ENCODE peak calls at places on chromosomes 5 and 9, in four cellular contexts. Z is HCT116, P is K562, E is H1. C is an unnamed sample.

GRCh38 chr5:166436857-166437256 is 1854.6 kb upstream of the WWC1 start:
- DNase-seq in P (no peak), E (no peak), Z (no peak), C (no peak)

GRCh38 chr5:77957-78804 is 13.8 kb upstream of the PLEKHG4B start:
- DNase-seq in Z (peak; percentile 47), P (peak; percentile 46), E (no peak), C (peak; percentile 88)

GRCh38 chr5:102627311-102627710 is 127.8 kb upstream of the PAM start:
- DNase-seq in P (no peak), Z (no peak), E (no peak), C (no peak)

GRCh38 chr5:10406636-10407035 is 35.0 kb upstream of the ROPN1L start:
- DNase-seq in Z (no peak), E (no peak), P (no peak), C (no peak)

GRCh38 chr5:168417731-168418429 is 68.4 kb upstream of the RARS1 start:
- DNase-seq in E (no peak), P (no peak), Z (no peak), C (no peak)

GRCh38 chr5:30099634-30100033 is 1093.9 kb upstream of the CDH6 start:
- DNase-seq in P (no peak), Z (no peak), E (no peak), C (no peak)

GRCh38 chr9:87107072-87107471 is 159.8 kb upstream of the GAS1 start:
- DNase-seq in Z (no peak), E (peak; percentile 23), P (no peak), C (no peak)

GRCh38 chr5:98275980-98276379 is 497.5 kb upstream of the RGMB start:
- DNase-seq in Z (no peak), E (no peak), P (no peak), C (no peak)

GRCh38 chr9:123642291-123643278 is 286.6 kb downstream of the CRB2 start:
- DNase-seq in Z (no peak), P (peak; percentile 76), E (no peak), C (no peak)

GRCh38 chr9:97567894-97568202 is 65.3 kb downstream of the TSTD2 start:
- DNase-seq in Z (no peak), E (no peak), P (peak; percentile 69), C (no peak)

GRCh38 chr5:58133631-58134296 is 326.1 kb downstream of the PLK2 start:
- DNase-seq in Z (no peak), E (no peak), P (no peak), C (no peak)

GRCh38 chr5:109630109-109630508 is 59.6 kb upstream of the MAN2A1 start:
- DNase-seq in Z (no peak), P (no peak), E (no peak), C (no peak)

GRCh38 chr9:69157751-69158466 is 16.2 kb upstream of the TJP2 start:
- DNase-seq in P (no peak), E (no peak), Z (no peak), C (no peak)

GRCh38 chr9:78038620-78039300 is 7.1 kb upstream of the GNAQ start:
- DNase-seq in E (no peak), P (peak; percentile 35), Z (no peak), C (peak; percentile 23)

GRCh38 chr5:111551569-111552275 is 39.4 kb upstream of the STARD4 start:
- DNase-seq in E (no peak), Z (no peak), P (no peak), C (no peak)

GRCh38 chr5:15137414-15137813 is 265.8 kb upstream of the ANKH start:
- DNase-seq in E (no peak), Z (no peak), P (no peak), C (no peak)

GRCh38 chr9:32554107-32554506 is 1.7 kb upstream of the TOPORS start:
- DNase-seq in E (no peak), Z (no peak), P (peak; percentile 78), C (no peak)

GRCh38 chr9:28234899-28235277 is 661.6 kb upstream of the C9orf72 start:
- DNase-seq in P (no peak), E (peak; percentile 7), Z (no peak), C (peak; percentile 76)

DNA sequence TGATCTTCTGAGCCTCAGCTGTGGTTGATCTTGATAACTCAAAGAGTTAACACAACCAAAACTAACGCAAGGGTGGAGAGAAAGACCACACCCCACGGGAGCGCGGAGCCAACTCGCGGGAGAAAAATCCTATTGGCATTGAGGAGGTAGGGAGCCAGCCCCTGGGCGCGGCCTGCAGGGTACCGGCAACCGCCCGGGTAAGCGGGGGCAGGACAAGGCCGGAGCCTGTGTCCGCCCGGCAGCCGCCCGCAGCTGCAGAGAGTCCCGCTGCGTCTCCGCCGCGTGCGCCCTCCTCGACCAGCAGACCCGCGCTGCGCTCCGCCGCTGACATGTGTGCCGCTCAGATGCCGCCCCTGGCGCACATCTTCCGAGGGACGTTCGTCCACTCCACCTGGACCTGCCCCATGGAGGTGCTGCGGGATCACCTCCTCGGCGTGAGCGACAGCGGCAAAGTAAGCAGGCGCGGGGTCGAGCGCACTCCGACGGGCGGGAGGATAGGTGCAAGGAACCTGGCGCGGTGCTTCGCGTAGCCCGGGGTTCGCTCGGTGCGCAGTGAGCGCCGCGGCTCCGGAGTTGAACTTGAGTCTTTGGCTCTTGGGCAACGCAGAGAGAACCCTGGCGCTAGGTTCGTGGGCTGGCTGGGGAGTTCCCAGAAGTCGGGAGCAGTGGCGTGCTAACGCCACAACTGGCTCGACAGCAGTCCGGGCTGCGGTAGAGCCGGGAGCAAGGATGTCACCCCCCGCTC is at the start of gene GDA:
- DNase-seq in P (no peak), E (peak; percentile 25), Z (peak; percentile 68), C (no peak)
- TF ChIP-seq JUND in P (no peak), E (no peak), Z (no peak), C (no peak)

GRCh38 chr5:153900703-153901395 is 137.9 kb downstream of the FAM114A2 start:
- DNase-seq in Z (no peak), E (no peak), P (no peak), C (no peak)
- TF ChIP-seq JUND in Z (no peak), E (no peak), P (no peak), C (no peak)

GRCh38 chr5:84168841-84169240 is 215.8 kb downstream of the EDIL3 start:
- DNase-seq in Z (no peak), E (no peak), P (no peak), C (no peak)
- TF ChIP-seq JUND in Z (no peak), E (no peak), P (no peak), C (no peak)

DNA sequence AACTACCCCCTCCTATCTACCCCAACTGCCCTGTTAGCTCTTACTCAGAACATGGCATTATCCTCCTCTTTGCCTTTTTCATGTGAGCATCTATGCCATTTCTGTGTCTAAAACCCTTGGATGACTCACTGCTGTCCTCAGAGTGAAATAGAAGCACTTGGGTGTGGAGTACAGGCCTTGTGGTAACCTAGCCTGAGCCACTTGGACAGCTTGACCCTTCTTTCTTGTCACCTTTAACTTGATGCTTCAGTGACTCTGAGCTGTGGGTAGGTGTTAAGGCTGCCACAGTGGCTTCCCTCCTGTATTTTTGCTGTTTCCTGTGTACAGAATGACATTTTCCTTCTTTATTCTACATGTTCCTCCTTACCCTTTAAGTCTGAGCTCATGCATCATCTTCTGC is 391.4 kb downstream of the SH3GL2 start:
- DNase-seq in E (no peak), Z (no peak), P (no peak), C (no peak)
- TF ChIP-seq JUND in E (no peak), Z (no peak), P (no peak), C (no peak)

DNA sequence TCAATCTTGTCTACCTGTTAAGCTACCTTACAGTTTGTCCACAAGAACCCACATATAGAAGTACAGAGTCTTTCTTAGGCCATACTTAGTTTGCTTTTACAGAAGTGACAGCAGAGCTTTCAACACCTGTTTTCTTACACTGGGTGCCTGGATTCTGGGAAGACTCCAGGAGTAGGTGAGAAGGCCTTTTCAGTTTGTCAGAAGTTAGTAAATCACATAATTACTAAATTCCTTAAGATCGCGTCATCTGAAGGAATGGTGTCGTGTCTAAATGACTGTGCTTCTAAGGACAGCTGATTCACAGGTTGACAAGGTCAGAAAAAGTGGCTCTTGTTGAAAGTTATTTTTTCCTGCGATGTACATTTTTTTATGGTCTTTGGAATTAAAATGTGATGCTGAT is 97.0 kb upstream of the FAM120A start:
- DNase-seq in E (no peak), Z (peak; percentile 28), P (no peak), C (no peak)
- TF ChIP-seq JUND in E (no peak), Z (no peak), P (no peak), C (no peak)

GRCh38 chr5:19880430-19880829 is 107.6 kb downstream of the CDH18 start:
- DNase-seq in P (no peak), E (no peak), Z (no peak), C (no peak)

GRCh38 chr5:19885040-19885824 is 102.8 kb downstream of the CDH18 start:
- DNase-seq in E (no peak), Z (no peak), P (no peak), C (no peak)

GRCh38 chr5:19886123-19886921 is 101.7 kb downstream of the CDH18 start:
- DNase-seq in E (no peak), P (no peak), Z (no peak), C (no peak)

DNA sequence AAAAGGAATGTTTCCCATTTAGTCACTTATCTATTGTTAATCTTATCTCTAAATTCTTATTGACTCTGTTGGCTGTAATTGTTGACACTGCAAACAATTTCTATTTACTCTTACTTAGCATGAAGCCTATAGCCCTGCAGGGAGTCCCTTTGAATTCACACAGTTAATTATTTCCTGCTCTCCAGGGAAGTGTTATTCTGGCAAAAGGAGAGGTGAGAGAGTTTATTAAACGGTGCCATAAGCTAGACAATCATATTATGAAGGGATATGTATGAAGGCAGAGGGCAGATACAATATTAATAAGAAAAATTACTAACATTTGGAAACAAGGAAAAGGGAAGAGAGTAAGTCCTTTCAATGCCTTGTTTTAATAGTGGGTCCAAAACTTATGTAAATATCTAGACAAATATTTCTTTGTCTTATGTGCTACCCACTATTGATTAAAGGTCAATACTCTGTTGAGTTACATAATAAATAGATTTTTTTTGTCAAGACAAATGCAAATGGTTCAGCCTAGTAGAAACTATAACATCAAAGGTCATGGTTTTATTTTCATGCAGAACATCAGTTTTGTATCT is 107.1 kb downstream of the CDH18 start:
- DNase-seq in Z (no peak), E (no peak), P (no peak), C (peak; percentile 86)
- TF ChIP-seq JUND in Z (no peak), E (no peak), P (no peak), C (peak; percentile 96)

DNA sequence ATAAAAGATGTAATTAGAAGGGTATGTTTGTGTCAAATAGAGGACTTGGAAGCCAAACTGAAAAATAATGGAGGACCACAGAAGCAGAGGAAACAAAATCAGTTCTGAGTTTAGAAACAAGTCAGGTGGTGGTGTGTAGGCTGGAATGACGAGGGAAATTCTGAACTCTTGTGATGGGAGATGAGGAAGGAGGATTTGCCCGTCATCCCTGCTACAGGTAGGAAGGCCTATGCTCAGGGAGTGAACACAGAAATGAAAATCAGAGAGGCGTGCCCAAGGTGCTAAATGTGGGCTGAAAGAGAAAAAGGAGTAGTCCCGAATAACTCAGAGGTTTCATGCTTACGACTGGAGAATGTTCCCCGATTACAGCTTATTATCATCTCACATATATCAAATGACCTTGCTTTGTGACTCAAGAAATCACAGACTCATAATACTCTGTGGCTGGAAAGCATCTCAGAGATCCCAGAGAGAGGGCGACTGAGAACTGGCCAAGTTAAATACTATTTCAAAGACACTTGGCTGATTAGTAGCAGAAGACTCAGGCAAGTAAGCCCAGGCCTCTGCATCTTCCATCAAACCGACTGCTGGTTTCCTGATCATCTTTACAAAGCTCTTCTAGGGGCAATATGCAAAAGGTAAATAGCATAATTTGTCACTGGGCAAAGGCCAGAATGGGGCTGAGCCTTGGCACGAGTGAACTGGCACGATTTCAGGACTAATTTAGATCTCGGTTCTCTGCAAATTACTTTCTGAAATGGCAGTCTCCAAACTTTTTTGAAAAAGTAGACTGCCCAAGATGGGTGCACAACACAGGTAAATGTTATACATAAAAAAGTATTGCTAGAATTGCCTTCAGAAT is 125.9 kb downstream of the SUSD1 start:
- DNase-seq in Z (no peak), P (no peak), E (no peak), C (no peak)
- TF ChIP-seq JUND in Z (no peak), P (no peak), E (no peak), C (no peak)

C was measured in T47D.